ENCODE peak calls at places on chromosomes 13 and 19, in four cellular contexts. F, Z, X and D are unnamed samples. For H3K27me3 and H3K4me1, the result is how much of the 10 kb centered on the place peaks cover.

GRCh38 chr13:112725346-112726017 is 35.6 kb downstream of the ATP11A start:
- DNase-seq in F (no peak), X (no peak), Z (peak), D (no peak)

GRCh38 chr13:76418404-76418803 is 467.8 kb downstream of the KCTD12 start:
- DNase-seq in Z (no peak), F (no peak), X (no peak), D (no peak)

GRCh38 chr19:46704379-46705076 is 12.4 kb downstream of the PRKD2 start:
- DNase-seq in F (peak), X (peak), Z (peak), D (peak)

GRCh38 chr13:33249066-33249465 is 36.5 kb downstream of the STARD13 start:
- DNase-seq in F (no peak), Z (no peak), X (no peak), D (no peak)

GRCh38 chr19:29965529-29965928 is 23.5 kb downstream of the URI1 start:
- DNase-seq in Z (no peak), X (no peak), F (no peak), D (no peak)

GRCh38 chr13:74452176-74452575 is 318.0 kb upstream of the KLF12 start:
- DNase-seq in F (no peak), X (no peak), Z (no peak), D (no peak)

GRCh38 chr13:23828866-23829265 is 60.3 kb downstream of the MIPEP start:
- DNase-seq in X (no peak), F (no peak), Z (no peak), D (no peak)

GRCh38 chr13:93476175-93476574 is 249.6 kb downstream of the GPC6 start:
- DNase-seq in X (no peak), Z (no peak), F (no peak), D (no peak)

GRCh38 chr19:10427169-10427568 is 6.8 kb downstream of the PDE4A start:
- DNase-seq in Z (no peak), X (no peak), F (no peak), D (no peak)

GRCh38 chr19:40418040-40418439 is 4.9 kb upstream of the PRX start:
- DNase-seq in X (no peak), Z (no peak), F (no peak), D (no peak)

GRCh38 chr13:24050292-24050711 is 110.2 kb upstream of the SPATA13 start:
- DNase-seq in Z (peak), F (no peak), X (no peak), D (peak)

GRCh38 chr13:33606692-33607091 is 211.3 kb upstream of the RFC3 start:
- DNase-seq in Z (no peak), F (no peak), X (no peak), D (no peak)

GRCh38 chr19:3108775-3109174 is 14.6 kb downstream of the GNA11 start:
- DNase-seq in X (no peak), F (peak), Z (peak), D (peak)

GRCh38 chr13:71979616-71980015 is 112.6 kb upstream of the DACH1 start:
- DNase-seq in Z (no peak), F (no peak), X (no peak), D (no peak)

GRCh38 chr13:24605923-24606372 is 74.3 kb upstream of the ATP12A start:
- DNase-seq in Z (no peak), F (peak), X (no peak), D (peak)

GRCh38 chr13:106533940-106534843 is 1.3 kb downstream of the EFNB2 start:
- DNase-seq in X (peak), F (peak), Z (peak), D (peak)

GRCh38 chr13:106532111-106532929 is 3.1 kb downstream of the EFNB2 start:
- DNase-seq in X (no peak), Z (peak), F (no peak), D (peak)

GRCh38 chr19:35306473-35307246 is 14.7 kb downstream of the MAG start:
- DNase-seq in Z (no peak), F (no peak), X (no peak), D (no peak)

GRCh38 chr13:114053026-114053425 is 79.2 kb upstream of the C13orf46 start:
- DNase-seq in Z (peak), F (no peak), X (no peak), D (no peak)

GRCh38 chr19:48925240-48925843 is 8.2 kb upstream of the DHDH start:
- DNase-seq in F (no peak), Z (peak), X (no peak), D (no peak)

GRCh38 chr13:97411894-97412460 is 22.0 kb upstream of the RAP2A start:
- DNase-seq in Z (no peak), X (no peak), F (no peak), D (no peak)

GRCh38 chr19:14952767-14953166 is 11.5 kb downstream of the OR7C2 start:
- DNase-seq in X (no peak), F (no peak), Z (no peak), D (no peak)

GRCh38 chr19:47255947-47256687 is at the start of gene CCDC9:
- DNase-seq in Z (peak), F (peak), X (peak), D (peak)

GRCh38 chr19:57643734-57644133 is 10.8 kb downstream of the ZNF211 start:
- DNase-seq in X (no peak), Z (no peak), F (no peak), D (no peak)

GRCh38 chr19:47258895-47259555 is 2.7 kb downstream of the CCDC9 start:
- DNase-seq in X (no peak), F (no peak), Z (peak), D (no peak)

GRCh38 chr19:35436477-35437141 is 11.4 kb upstream of the FFAR2 start:
- DNase-seq in X (no peak), F (no peak), Z (peak), D (peak)

GRCh38 chr13:24038405-24038804 is 122.1 kb upstream of the SPATA13 start:
- DNase-seq in X (no peak), F (no peak), Z (no peak), D (no peak)

GRCh38 chr19:13241321-13242104 is 91.3 kb downstream of the IER2 start:
- DNase-seq in F (peak), Z (no peak), X (no peak), D (no peak)

GRCh38 chr13:110523838-110524237 is 37.7 kb downstream of the RAB20 start:
- DNase-seq in Z (no peak), X (no peak), F (no peak), D (no peak)
- H3K27me3 ChIP-seq in Z (under half), X (under half), F (under half), D (under half)

DNA sequence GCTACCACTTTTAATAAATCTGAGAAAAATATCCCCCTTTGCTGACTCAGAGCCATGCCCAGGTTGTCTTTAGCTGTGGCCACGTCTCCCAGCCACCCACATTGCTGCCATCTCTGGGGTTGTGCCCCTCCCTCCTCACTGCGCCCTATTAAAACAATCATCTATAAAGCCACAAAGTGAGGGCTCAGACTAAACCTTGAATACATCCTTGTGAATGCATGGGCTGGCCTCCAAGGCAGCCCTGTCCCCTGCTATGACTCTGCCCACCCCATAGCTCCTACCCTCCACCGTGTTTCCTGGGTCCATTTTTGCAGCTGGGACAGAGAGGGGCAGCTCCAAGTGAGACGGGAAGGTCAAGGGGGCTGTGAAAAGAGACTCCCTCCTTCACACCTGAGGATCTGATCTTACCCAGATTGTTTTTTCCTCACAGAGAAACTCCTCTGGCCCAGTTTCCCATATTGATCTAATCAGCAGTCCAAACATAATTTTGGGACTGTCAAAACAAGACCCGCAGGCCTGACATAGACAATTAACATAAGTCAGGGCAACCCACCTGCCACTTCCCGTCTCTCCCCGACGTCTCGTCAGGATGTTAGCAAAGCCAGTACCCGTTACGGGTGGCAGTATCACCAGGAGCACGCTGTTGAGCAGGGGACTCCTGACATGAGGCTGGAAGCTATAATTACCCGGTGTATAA is 199.0 kb downstream of the KATNAL1 start:
- DNase-seq in F (no peak), Z (no peak), X (no peak), D (no peak)
- H3K27ac ChIP-seq in F (no peak), Z (no peak), X (peak), D (no peak)

GRCh38 chr13:40779049-40779448 is 8.1 kb upstream of the MRPS31 start:
- DNase-seq in X (no peak), Z (no peak), F (no peak), D (no peak)

GRCh38 chr13:40784540-40784939 is 4.9 kb upstream of the SLC25A15 start:
- DNase-seq in Z (no peak), X (peak), F (no peak), D (no peak)

GRCh38 chr13:40780822-40781401 is 8.5 kb upstream of the SLC25A15 start:
- DNase-seq in F (no peak), Z (no peak), X (no peak), D (no peak)

GRCh38 chr13:40779796-40780285 is 8.9 kb upstream of the MRPS31 start:
- DNase-seq in X (no peak), F (no peak), Z (no peak), D (no peak)

GRCh38 chr13:40781717-40782116 is 7.7 kb upstream of the SLC25A15 start:
- DNase-seq in F (no peak), Z (no peak), X (no peak), D (no peak)
- H3K4me1 ChIP-seq in F (under half), Z (under half), X (under half), D (under half)

GRCh38 chr13:101846701-101847100 is 394.2 kb downstream of the ITGBL1 start:
- DNase-seq in F (no peak), Z (no peak), X (no peak), D (no peak)
- H3K27me3 ChIP-seq in F (under half), Z (under half), X (under half), D (under half)

GRCh38 chr13:25807562-25807961 is 244.3 kb downstream of the SHISA2 start:
- DNase-seq in F (no peak), X (no peak), Z (no peak), D (no peak)

GRCh38 chr13:25806304-25806974 is 245.4 kb downstream of the SHISA2 start:
- DNase-seq in Z (no peak), F (no peak), X (no peak), D (no peak)

GRCh38 chr13:25816239-25816638 is 235.6 kb downstream of the SHISA2 start:
- DNase-seq in X (no peak), Z (no peak), F (no peak), D (no peak)

DNA sequence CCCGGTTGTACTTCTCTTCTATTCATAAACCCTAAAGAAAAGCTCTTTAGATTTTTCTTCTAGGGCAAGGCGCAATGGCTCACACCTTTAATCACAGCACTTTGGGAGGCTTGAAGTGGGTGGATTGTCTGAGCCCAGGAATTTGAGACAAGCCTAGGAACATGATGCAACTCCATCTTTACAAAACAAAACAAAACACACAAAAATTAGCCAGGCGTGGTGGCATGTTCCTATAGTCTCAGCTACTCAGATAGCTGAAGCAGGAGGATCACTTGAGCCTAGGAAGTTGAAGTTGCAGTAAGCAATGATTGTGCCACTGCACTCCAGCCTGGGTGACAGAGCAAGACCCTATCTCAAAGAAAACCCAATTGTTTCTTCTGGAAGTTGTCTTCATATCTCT is 240.3 kb downstream of the SHISA2 start:
- DNase-seq in Z (no peak), F (no peak), X (no peak), D (no peak)
- H3K27ac ChIP-seq in Z (no peak), F (no peak), X (no peak), D (no peak)

GRCh38 chr19:6221878-6222746 is 57.7 kb downstream of the MLLT1 start:
- DNase-seq in X (peak), Z (peak), F (no peak), D (peak)
- H3K4me1 ChIP-seq in X (under half), Z (under half), F (under half), D (under half)

GRCh38 chr13:78595458-78595818 is 7.9 kb downstream of the POU4F1 start:
- DNase-seq in Z (no peak), X (no peak), F (no peak), D (no peak)
- H3K27me3 ChIP-seq in Z (under half), X (under half), F (half or more), D (under half)